ENCODE peak calls at places on chromosomes 6 and 20, in eight cellular contexts. V, S, E, K, J, B, X and W are unnamed samples.

GRCh38 chr6:5315883-5316282 is 54.6 kb downstream of the FARS2 start:
- DNase-seq in V (no peak), S (no peak), E (no peak), K (no peak), J (no peak), B (peak; percentile 56), X (no peak), W (no peak)

GRCh38 chr6:56536536-56536935 is 106.2 kb downstream of the DST start:
- DNase-seq in V (no peak), S (no peak), E (no peak), K (no peak), J (no peak), B (no peak), X (no peak), W (no peak)

GRCh38 chr20:53611449-53611894 is 17.8 kb upstream of the ZNF217 start:
- DNase-seq in V (no peak), S (peak; percentile 78), E (peak; percentile 78), K (peak; percentile 90), J (peak; percentile 82), B (peak; percentile 42), X (peak; percentile 90), W (no peak)

GRCh38 chr6:13398421-13398994 is 70.2 kb upstream of the TBC1D7 start:
- DNase-seq in V (no peak), S (peak; percentile 62), E (no peak), K (no peak), J (no peak), B (peak; percentile 24), X (no peak), W (no peak)

GRCh38 chr20:47773381-47773786 is 11.9 kb downstream of the SULF2 start:
- DNase-seq in V (no peak), S (no peak), E (no peak), K (no peak), J (no peak), B (no peak), X (no peak), W (no peak)

GRCh38 chr6:16473184-16473907 is 235.0 kb downstream of the GMPR start:
- DNase-seq in V (no peak), S (no peak), E (no peak), K (no peak), J (peak; percentile 93), B (no peak), X (no peak), W (no peak)

GRCh38 chr6:5898563-5898962 is 108.2 kb downstream of the NRN1 start:
- DNase-seq in V (no peak), S (peak; percentile 45), E (no peak), K (no peak), J (no peak), B (peak; percentile 20), X (no peak), W (no peak)

GRCh38 chr6:29679962-29680361 is 990 bp downstream of the ZFP57 start:
- DNase-seq in V (no peak), S (no peak), E (no peak), K (no peak), J (no peak), B (no peak), X (no peak), W (no peak)

GRCh38 chr20:57387463-57387862 is 3.7 kb upstream of the RBM38 start:
- DNase-seq in V (no peak), S (no peak), E (no peak), K (no peak), J (no peak), B (no peak), X (no peak), W (no peak)

GRCh38 chr6:166056637-166057036 is 111.0 kb downstream of the TBXT start:
- DNase-seq in V (no peak), S (no peak), E (no peak), K (no peak), J (no peak), B (no peak), X (no peak), W (no peak)

GRCh38 chr20:4038047-4038459 is 22.7 kb upstream of the RNF24 start:
- DNase-seq in V (no peak), S (peak; percentile 65), E (no peak), K (no peak), J (peak; percentile 75), B (no peak), X (peak; percentile 34), W (peak; percentile 99)

GRCh38 chr6:32885698-32886286 is 31.8 kb downstream of the PSMB9 start:
- DNase-seq in V (peak; percentile 77), S (peak; percentile 82), E (peak; percentile 72), K (no peak), J (peak; percentile 23), B (peak; percentile 50), X (peak; percentile 66), W (no peak)

GRCh38 chr6:112524071-112524470 is 176.9 kb downstream of the RFPL4B start:
- DNase-seq in V (no peak), S (peak; percentile 8), E (no peak), K (no peak), J (no peak), B (no peak), X (no peak), W (no peak)

GRCh38 chr6:12034831-12035230 is 22.7 kb downstream of the HIVEP1 start:
- DNase-seq in V (no peak), S (no peak), E (no peak), K (no peak), J (no peak), B (peak; percentile 18), X (no peak), W (no peak)

GRCh38 chr20:61045876-61046585 is 206.0 kb upstream of the CDH4 start:
- DNase-seq in V (no peak), S (no peak), E (no peak), K (no peak), J (no peak), B (no peak), X (no peak), W (no peak)

GRCh38 chr20:25325073-25325472 is 65.6 kb downstream of the ABHD12 start:
- DNase-seq in V (no peak), S (no peak), E (no peak), K (no peak), J (no peak), B (no peak), X (no peak), W (no peak)

GRCh38 chr20:25324412-25324811 is 66.2 kb downstream of the ABHD12 start:
- DNase-seq in V (no peak), S (no peak), E (no peak), K (no peak), J (no peak), B (no peak), X (no peak), W (peak; percentile 67)

GRCh38 chr20:25325997-25326396 is 64.6 kb downstream of the ABHD12 start:
- DNase-seq in V (no peak), S (no peak), E (no peak), K (no peak), J (no peak), B (no peak), X (no peak), W (no peak)

GRCh38 chr20:25328954-25329498 is 61.6 kb downstream of the ABHD12 start:
- DNase-seq in V (no peak), S (no peak), E (no peak), K (no peak), J (no peak), B (no peak), X (no peak), W (no peak)

DNA sequence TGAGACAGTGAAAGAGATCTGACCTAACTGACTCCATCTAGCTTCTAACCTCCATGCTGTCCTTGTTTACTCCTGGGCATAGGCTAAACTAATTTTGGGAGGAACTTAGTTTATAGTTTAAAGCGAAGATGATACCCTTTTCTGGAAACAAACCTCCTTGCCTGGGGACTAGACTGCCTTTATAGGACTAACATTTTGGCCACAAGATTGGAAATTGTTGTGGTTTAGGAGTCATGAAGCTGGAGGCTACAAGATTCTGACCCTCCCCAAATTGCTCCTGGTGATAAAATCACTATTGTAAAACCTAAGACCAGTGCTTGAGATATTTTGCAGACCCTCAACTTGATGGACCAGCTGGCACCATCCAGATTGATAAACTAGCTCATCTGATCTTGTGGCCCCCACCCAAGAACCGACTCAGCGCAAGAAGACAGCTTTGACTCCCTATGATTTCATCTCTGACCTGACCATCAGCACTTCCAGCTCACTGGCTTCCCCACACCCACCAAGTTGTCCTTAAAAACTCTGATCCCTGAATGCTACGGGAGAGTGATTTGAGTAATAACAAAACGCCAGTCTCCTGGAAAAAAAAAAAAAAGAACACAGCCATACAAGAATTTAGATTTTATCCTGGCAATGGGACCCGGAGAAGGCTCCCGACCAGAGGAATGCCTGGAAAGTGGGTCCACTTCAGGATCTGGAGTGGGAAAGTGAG is 63.0 kb downstream of the ABHD12 start:
- DNase-seq in V (no peak), S (no peak), E (no peak), K (no peak), J (no peak), B (no peak), X (no peak), W (no peak)
- TF ChIP-seq REST in V (no peak), S (no peak), E (no peak), K (no peak), J (no peak), B (no peak), X (no peak), W (no peak)

DNA sequence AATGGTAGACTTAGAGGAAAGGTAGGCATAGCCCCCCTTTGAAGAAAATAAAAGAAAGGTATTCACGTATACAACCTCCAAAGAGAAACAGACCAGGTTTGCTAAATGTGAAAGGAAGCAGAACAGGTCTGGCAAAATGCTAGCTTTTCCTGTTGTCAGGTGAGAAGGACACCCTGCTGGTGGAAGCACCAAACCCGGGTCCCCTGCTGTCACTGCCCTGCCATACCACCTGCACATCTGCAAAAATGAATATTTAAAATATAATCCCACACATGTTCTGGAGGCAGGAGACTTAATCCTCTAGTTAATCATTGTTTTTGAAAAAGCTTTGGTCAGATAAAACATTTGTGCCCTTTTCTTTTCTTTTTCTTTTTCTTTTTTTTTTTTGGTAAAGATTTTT is 48.9 kb upstream of the OLIG3 start:
- DNase-seq in V (no peak), S (peak; percentile 36), E (no peak), K (no peak), J (no peak), B (no peak), X (no peak), W (no peak)
- TF ChIP-seq REST in V (no peak), S (no peak), E (no peak), K (no peak), J (no peak), B (no peak), X (no peak), W (no peak)

GRCh38 chr6:18099501-18099900 is 23.0 kb downstream of the NHLRC1 start:
- DNase-seq in V (no peak), S (no peak), E (no peak), K (no peak), J (no peak), B (no peak), X (no peak), W (no peak)
- TF ChIP-seq REST in V (no peak), S (no peak), E (no peak), K (no peak), J (no peak), B (no peak), X (no peak), W (no peak)

GRCh38 chr20:45791668-45792512 is at the start of the genes DNTTIP1 and WFDC3:
- DNase-seq in V (peak; percentile 94), S (peak; percentile 97), E (peak; percentile 80), K (no peak), J (peak; percentile 55), B (peak; percentile 95), X (peak; percentile 93), W (peak; percentile 89)
- TF ChIP-seq REST in V (no peak), S (no peak), E (no peak), K (no peak), J (no peak), B (no peak), X (no peak), W (no peak)

GRCh38 chr20:19764207-19764606 is 6.1 kb downstream of the RIN2 start:
- DNase-seq in V (no peak), S (no peak), E (no peak), K (no peak), J (no peak), B (no peak), X (no peak), W (no peak)
- TF ChIP-seq REST in V (no peak), S (no peak), E (no peak), K (no peak), J (no peak), B (no peak), X (no peak), W (no peak)